ENCODE peak calls at places on chromosomes 3 and 15, in eight cellular contexts. A, D, V, W, J, B, E and H are unnamed samples.

GRCh38 chr15:32866486-32867312 is 148.9 kb downstream of the GREM1 start:
- DNase-seq in A (no peak), D (no peak), V (no peak), W (no peak), J (no peak), B (peak; percentile 33), E (no peak), H (no peak)

GRCh38 chr3:141926929-141927328 is 50.5 kb downstream of the ATP1B3 start:
- DNase-seq in A (no peak), D (no peak), V (no peak), W (no peak), J (no peak), B (no peak), E (no peak), H (no peak)

GRCh38 chr3:195760345-195760983 is 39.7 kb downstream of the MUC20 start:
- DNase-seq in A (peak; percentile 53), D (peak; percentile 38), V (no peak), W (no peak), J (no peak), B (no peak), E (no peak), H (no peak)

GRCh38 chr3:171676600-171677175 is 133.6 kb downstream of the PLD1 start:
- DNase-seq in A (no peak), D (no peak), V (no peak), W (no peak), J (peak; percentile 52), B (no peak), E (no peak), H (no peak)

GRCh38 chr3:140529096-140529495 is 148.8 kb upstream of the TRIM42 start:
- DNase-seq in A (no peak), D (no peak), V (peak; percentile 1), W (peak; percentile 28), J (no peak), B (no peak), E (no peak), H (no peak)

GRCh38 chr3:8986741-8987672 is 23.7 kb upstream of the RAD18 start:
- DNase-seq in A (no peak), D (no peak), V (no peak), W (no peak), J (no peak), B (no peak), E (no peak), H (no peak)

GRCh38 chr3:149087208-149087607 is 875 bp upstream of the HLTF start:
- DNase-seq in A (no peak), D (no peak), V (no peak), W (no peak), J (no peak), B (no peak), E (no peak), H (no peak)

GRCh38 chr3:158718490-158719170 is 13.6 kb downstream of the RARRES1 start:
- DNase-seq in A (peak; percentile 95), D (no peak), V (peak; percentile 90), W (no peak), J (peak; percentile 80), B (no peak), E (peak; percentile 85), H (no peak)

GRCh38 chr3:122918576-122919290 is 108.8 kb downstream of the SEMA5B start:
- DNase-seq in A (peak; percentile 35), D (no peak), V (peak; percentile 6), W (no peak), J (no peak), B (no peak), E (no peak), H (no peak)

GRCh38 chr15:50380089-50380488 is 25.1 kb upstream of the GABPB1 start:
- DNase-seq in A (peak; percentile 32), D (no peak), V (peak; percentile 12), W (no peak), J (no peak), B (no peak), E (no peak), H (no peak)

GRCh38 chr15:42100021-42100800 is 5.8 kb upstream of the PLA2G4D start:
- DNase-seq in A (peak; percentile 17), D (no peak), V (no peak), W (no peak), J (no peak), B (no peak), E (no peak), H (no peak)

GRCh38 chr3:99954914-99955644 is 137.4 kb downstream of the CMSS1 start:
- DNase-seq in A (no peak), D (no peak), V (no peak), W (no peak), J (no peak), B (peak; percentile 61), E (no peak), H (no peak)

GRCh38 chr3:95172549-95172948 is 1109.7 kb downstream of the NSUN3 start:
- DNase-seq in A (no peak), D (no peak), V (no peak), W (no peak), J (no peak), B (no peak), E (no peak), H (no peak)

GRCh38 chr3:55066406-55067128 is 138.7 kb upstream of the LRTM1 start:
- DNase-seq in A (peak; percentile 21), D (no peak), V (no peak), W (no peak), J (no peak), B (no peak), E (no peak), H (no peak)

GRCh38 chr3:188584162-188584529 is 430.2 kb downstream of the LPP start:
- DNase-seq in A (peak; percentile 90), D (no peak), V (peak; percentile 63), W (no peak), J (no peak), B (no peak), E (no peak), H (no peak)

GRCh38 chr3:49199244-49199899 is 28.0 kb downstream of the KLHDC8B start:
- DNase-seq in A (peak; percentile 94), D (peak; percentile 68), V (peak; percentile 87), W (peak; percentile 77), J (no peak), B (no peak), E (peak; percentile 75), H (no peak)

GRCh38 chr3:141000027-141000663 is 51.0 kb upstream of the SPSB4 start:
- DNase-seq in A (peak; percentile 66), D (peak; percentile 48), V (peak; percentile 34), W (no peak), J (peak; percentile 81), B (peak; percentile 43), E (peak; percentile 14), H (peak; percentile 45)

GRCh38 chr3:138118863-138119766 is 3.7 kb upstream of the DZIP1L start:
- DNase-seq in A (peak; percentile 78), D (peak; percentile 75), V (peak; percentile 57), W (peak; percentile 63), J (peak; percentile 94), B (peak; percentile 70), E (peak; percentile 24), H (peak; percentile 72)

GRCh38 chr3:106030620-106030945 is 161.8 kb upstream of the CBLB start:
- DNase-seq in A (peak; percentile 19), D (no peak), V (no peak), W (no peak), J (no peak), B (no peak), E (peak; percentile 2), H (no peak)

GRCh38 chr3:139295040-139295439 is 48.8 kb upstream of the MRPS22 start:
- DNase-seq in A (no peak), D (no peak), V (no peak), W (no peak), J (no peak), B (no peak), E (no peak), H (no peak)

GRCh38 chr15:77282333-77282732 is 137.6 kb downstream of the PEAK1 start:
- DNase-seq in A (peak; percentile 48), D (no peak), V (peak; percentile 71), W (peak; percentile 19), J (no peak), B (peak; percentile 83), E (peak; percentile 71), H (no peak)

GRCh38 chr3:126389112-126389791 is 5.5 kb upstream of the CFAP100 start:
- DNase-seq in A (peak; percentile 94), D (peak; percentile 90), V (peak; percentile 78), W (peak; percentile 92), J (peak; percentile 96), B (peak; percentile 93), E (peak; percentile 55), H (peak; percentile 88)

GRCh38 chr3:49422379-49423248 is at the start of gene AMT:
- DNase-seq in A (peak; percentile 43), D (peak; percentile 50), V (no peak), W (no peak), J (peak; percentile 46), B (peak; percentile 83), E (no peak), H (no peak)

GRCh38 chr15:65020419-65020818 is 9.0 kb downstream of the MTFMT start:
- DNase-seq in A (no peak), D (no peak), V (no peak), W (no peak), J (no peak), B (no peak), E (no peak), H (no peak)
- TF ChIP-seq CTCF in A (no peak), D (no peak), V (no peak), W (no peak), J (no peak), B (no peak), E (no peak), H (no peak)

GRCh38 chr15:52730163-52730562 is 51.0 kb upstream of the ATOSA start:
- DNase-seq in A (peak; percentile 51), D (no peak), V (peak; percentile 81), W (no peak), J (peak; percentile 23), B (no peak), E (peak; percentile 41), H (peak; percentile 15)
- TF ChIP-seq CTCF in A (no peak), D (no peak), V (no peak), W (no peak), J (no peak), B (no peak), E (no peak), H (peak; percentile 22)

GRCh38 chr3:27145719-27146118 is 223.5 kb downstream of the NEK10 start:
- DNase-seq in A (no peak), D (no peak), V (no peak), W (no peak), J (no peak), B (no peak), E (no peak), H (no peak)
- TF ChIP-seq CTCF in A (no peak), D (no peak), V (no peak), W (no peak), J (no peak), B (no peak), E (no peak), H (no peak)

DNA sequence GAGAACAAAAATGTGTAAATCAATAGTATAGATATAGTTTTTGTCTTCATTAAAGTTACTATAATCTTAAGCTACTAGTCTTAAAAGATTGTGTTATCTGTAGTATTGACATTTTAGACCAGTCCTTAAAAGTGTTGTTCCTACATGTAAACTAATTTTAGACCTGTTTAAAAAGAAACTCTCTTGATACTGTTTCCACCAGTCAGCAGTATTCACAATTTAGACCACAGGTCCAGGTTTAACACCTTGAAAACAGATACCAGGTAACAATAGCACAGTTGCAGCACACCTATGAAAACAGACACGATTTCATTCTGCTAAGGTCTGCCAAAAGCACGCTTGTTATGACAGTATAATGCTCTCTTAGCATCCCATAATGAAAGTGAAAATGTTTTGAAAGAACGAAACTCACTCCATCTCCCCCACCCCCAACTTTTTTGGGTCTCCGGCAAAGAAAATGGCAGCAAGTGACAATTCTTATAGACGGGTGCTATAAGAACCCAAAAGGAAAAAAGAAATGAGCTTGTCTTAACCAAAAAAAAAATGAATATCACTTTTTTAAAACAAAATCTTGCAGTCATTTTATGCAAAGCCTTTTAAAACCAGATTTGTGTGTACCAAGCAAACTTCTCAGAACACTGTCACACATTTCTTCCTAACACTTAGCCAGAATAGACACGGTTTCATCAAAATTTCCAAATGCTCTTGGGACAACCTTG is 1.6 kb downstream of the EIF4E3 start:
- DNase-seq in A (no peak), D (no peak), V (no peak), W (no peak), J (no peak), B (no peak), E (no peak), H (peak; percentile 60)
- TF ChIP-seq CTCF in A (no peak), D (no peak), V (no peak), W (no peak), J (no peak), B (no peak), E (no peak), H (no peak)